ENCODE peak calls at places on chromosome 12, in seven cellular contexts. One of them, this sample, is unnamed.

GRCh38 chr12:57143454-57143853 is 4.0 kb downstream of the LRP1-AS start:
- DNase-seq in HepG2: no peak
- DNase-seq in AG10803: no peak
- DNase-seq in NCI-H1092: no peak
- DNase-seq in foreskin fibroblast: no peak
- DNase-seq in heart left ventricle: no peak
- DNase-seq in A549: no peak
- DNase-seq in this sample: no peak

GRCh38 chr12:52208424-52209165 is 16.8 kb upstream of the KRT80 start:
- DNase-seq in NCI-H1092: no peak
- DNase-seq in AG10803: no peak
- DNase-seq in HepG2: no peak
- DNase-seq in A549: no peak
- DNase-seq in heart left ventricle: no peak
- DNase-seq in foreskin fibroblast: no peak
- DNase-seq in this sample: peak

GRCh38 chr12:64609543-64610091 is 678 bp upstream of the RASSF3 start:
- DNase-seq in AG10803: no peak
- DNase-seq in A549: peak
- DNase-seq in HepG2: no peak
- DNase-seq in NCI-H1092: no peak
- DNase-seq in heart left ventricle: no peak
- DNase-seq in foreskin fibroblast: no peak
- DNase-seq in this sample: no peak

GRCh38 chr12:116881325-116881866 is at the start of gene HRK:
- DNase-seq in HepG2: no peak
- DNase-seq in heart left ventricle: peak
- DNase-seq in AG10803: no peak
- DNase-seq in foreskin fibroblast: no peak
- DNase-seq in NCI-H1092: peak
- DNase-seq in A549: no peak
- DNase-seq in this sample: no peak

GRCh38 chr12:3046441-3047200 is 30.6 kb upstream of the TSPAN9 start:
- DNase-seq in A549: no peak
- DNase-seq in heart left ventricle: peak
- DNase-seq in HepG2: no peak
- DNase-seq in foreskin fibroblast: no peak
- DNase-seq in NCI-H1092: no peak
- DNase-seq in AG10803: peak
- DNase-seq in this sample: peak

GRCh38 chr12:41510470-41510869 is 322.4 kb downstream of the PDZRN4 start:
- DNase-seq in NCI-H1092: no peak
- DNase-seq in A549: no peak
- DNase-seq in foreskin fibroblast: no peak
- DNase-seq in AG10803: no peak
- DNase-seq in HepG2: no peak
- DNase-seq in heart left ventricle: no peak
- DNase-seq in this sample: no peak

GRCh38 chr12:1534708-1535107 is 59.7 kb downstream of the FBXL14 start:
- DNase-seq in foreskin fibroblast: no peak
- DNase-seq in A549: no peak
- DNase-seq in AG10803: no peak
- DNase-seq in NCI-H1092: no peak
- DNase-seq in heart left ventricle: no peak
- DNase-seq in HepG2: no peak
- DNase-seq in this sample: no peak

GRCh38 chr12:60594035-60594711 is 998.3 kb downstream of the SLC16A7 start:
- DNase-seq in foreskin fibroblast: no peak
- DNase-seq in NCI-H1092: no peak
- DNase-seq in A549: no peak
- DNase-seq in heart left ventricle: no peak
- DNase-seq in HepG2: no peak
- DNase-seq in AG10803: no peak
- DNase-seq in this sample: no peak

GRCh38 chr12:122830517-122831214 is 4.6 kb upstream of the HIP1R start:
- DNase-seq in NCI-H1092: no peak
- DNase-seq in AG10803: peak
- DNase-seq in foreskin fibroblast: peak
- DNase-seq in HepG2: no peak
- DNase-seq in A549: peak
- DNase-seq in heart left ventricle: no peak
- DNase-seq in this sample: no peak

GRCh38 chr12:123094349-123095073 is 56.4 kb downstream of the PITPNM2 start:
- DNase-seq in A549: peak
- DNase-seq in foreskin fibroblast: peak
- DNase-seq in NCI-H1092: no peak
- DNase-seq in HepG2: peak
- DNase-seq in heart left ventricle: no peak
- DNase-seq in AG10803: peak
- DNase-seq in this sample: peak

GRCh38 chr12:98645572-98646067 is 530 bp downstream of the APAF1 start:
- DNase-seq in foreskin fibroblast: no peak
- DNase-seq in heart left ventricle: peak
- DNase-seq in A549: peak
- DNase-seq in AG10803: no peak
- DNase-seq in HepG2: no peak
- DNase-seq in NCI-H1092: no peak
- DNase-seq in this sample: no peak

GRCh38 chr12:79138872-79139271 is 274.3 kb downstream of the SYT1 start:
- DNase-seq in foreskin fibroblast: no peak
- DNase-seq in heart left ventricle: no peak
- DNase-seq in A549: no peak
- DNase-seq in HepG2: no peak
- DNase-seq in AG10803: no peak
- DNase-seq in NCI-H1092: no peak
- DNase-seq in this sample: no peak

GRCh38 chr12:75315518-75315917 is 14.6 kb downstream of the CAPS2 start:
- DNase-seq in heart left ventricle: no peak
- DNase-seq in NCI-H1092: no peak
- DNase-seq in A549: peak
- DNase-seq in foreskin fibroblast: peak
- DNase-seq in HepG2: no peak
- DNase-seq in AG10803: peak
- DNase-seq in this sample: no peak

GRCh38 chr12:31033146-31033545 is 40.5 kb upstream of the DDX11 start:
- DNase-seq in NCI-H1092: no peak
- DNase-seq in heart left ventricle: no peak
- DNase-seq in foreskin fibroblast: no peak
- DNase-seq in AG10803: no peak
- DNase-seq in HepG2: no peak
- DNase-seq in A549: no peak
- DNase-seq in this sample: no peak

GRCh38 chr12:12086975-12087692 is 16.4 kb downstream of the BCL2L14 start:
- DNase-seq in A549: no peak
- DNase-seq in HepG2: no peak
- DNase-seq in AG10803: no peak
- DNase-seq in foreskin fibroblast: no peak
- DNase-seq in heart left ventricle: no peak
- DNase-seq in NCI-H1092: no peak
- DNase-seq in this sample: no peak

GRCh38 chr12:122894173-122895121 is 1.5 kb downstream of the VPS37B start:
- DNase-seq in AG10803: no peak
- DNase-seq in HepG2: no peak
- DNase-seq in heart left ventricle: no peak
- DNase-seq in NCI-H1092: no peak
- DNase-seq in foreskin fibroblast: no peak
- DNase-seq in A549: no peak
- DNase-seq in this sample: no peak

GRCh38 chr12:124352839-124353238 is 57.9 kb downstream of the RFLNA start:
- DNase-seq in A549: peak
- DNase-seq in HepG2: peak
- DNase-seq in AG10803: peak
- DNase-seq in heart left ventricle: peak
- DNase-seq in foreskin fibroblast: peak
- DNase-seq in NCI-H1092: no peak
- DNase-seq in this sample: peak

GRCh38 chr12:112305951-112306350 is 76.3 kb downstream of the HECTD4 start:
- DNase-seq in A549: no peak
- DNase-seq in heart left ventricle: no peak
- DNase-seq in foreskin fibroblast: no peak
- DNase-seq in NCI-H1092: no peak
- DNase-seq in HepG2: no peak
- DNase-seq in AG10803: no peak
- DNase-seq in this sample: no peak

GRCh38 chr12:78167510-78167909 is 336.8 kb downstream of the NAV3 start:
- DNase-seq in HepG2: no peak
- DNase-seq in AG10803: no peak
- DNase-seq in heart left ventricle: no peak
- DNase-seq in NCI-H1092: no peak
- DNase-seq in A549: no peak
- DNase-seq in foreskin fibroblast: no peak
- DNase-seq in this sample: no peak

GRCh38 chr12:27618836-27619235 is 77.4 kb upstream of the REP15 start:
- DNase-seq in AG10803: no peak
- DNase-seq in foreskin fibroblast: no peak
- DNase-seq in HepG2: no peak
- DNase-seq in heart left ventricle: no peak
- DNase-seq in NCI-H1092: no peak
- DNase-seq in A549: no peak
- DNase-seq in this sample: no peak

GRCh38 chr12:27906658-27907473 is 65.7 kb downstream of the PTHLH start:
- DNase-seq in heart left ventricle: no peak
- DNase-seq in NCI-H1092: no peak
- DNase-seq in A549: no peak
- DNase-seq in HepG2: no peak
- DNase-seq in foreskin fibroblast: peak
- DNase-seq in AG10803: peak
- DNase-seq in this sample: no peak

GRCh38 chr12:131829795-131830334 is 1.7 kb downstream of the MMP17 start:
- DNase-seq in NCI-H1092: no peak
- DNase-seq in HepG2: no peak
- DNase-seq in foreskin fibroblast: no peak
- DNase-seq in A549: no peak
- DNase-seq in AG10803: no peak
- DNase-seq in heart left ventricle: no peak
- DNase-seq in this sample: no peak

GRCh38 chr12:107884769-107885694 is 110.5 kb downstream of the ASCL4 start:
- DNase-seq in HepG2: peak
- DNase-seq in foreskin fibroblast: peak
- DNase-seq in A549: peak
- DNase-seq in AG10803: peak
- DNase-seq in NCI-H1092: peak
- DNase-seq in heart left ventricle: peak
- DNase-seq in this sample: peak

GRCh38 chr12:132430838-132431826 is 58.8 kb upstream of the FBRSL1 start:
- DNase-seq in HepG2: no peak
- DNase-seq in foreskin fibroblast: no peak
- DNase-seq in AG10803: no peak
- DNase-seq in A549: no peak
- DNase-seq in NCI-H1092: no peak
- DNase-seq in heart left ventricle: no peak
- DNase-seq in this sample: no peak

GRCh38 chr12:90013409-90013808 is 304.8 kb upstream of the ATP2B1 start:
- DNase-seq in foreskin fibroblast: no peak
- DNase-seq in NCI-H1092: no peak
- DNase-seq in A549: peak
- DNase-seq in heart left ventricle: no peak
- DNase-seq in AG10803: no peak
- DNase-seq in HepG2: no peak
- DNase-seq in this sample: no peak

GRCh38 chr12:46201284-46201789 is 67.5 kb downstream of the SLC38A1 start:
- DNase-seq in foreskin fibroblast: no peak
- DNase-seq in NCI-H1092: no peak
- DNase-seq in AG10803: no peak
- DNase-seq in heart left ventricle: no peak
- DNase-seq in HepG2: no peak
- DNase-seq in A549: no peak
- DNase-seq in this sample: no peak

GRCh38 chr12:31004666-31005065 is 69.0 kb upstream of the DDX11 start:
- DNase-seq in AG10803: no peak
- DNase-seq in HepG2: no peak
- DNase-seq in A549: no peak
- DNase-seq in heart left ventricle: no peak
- DNase-seq in foreskin fibroblast: no peak
- DNase-seq in NCI-H1092: no peak
- DNase-seq in this sample: no peak

GRCh38 chr12:122437656-122438121 is 15.2 kb upstream of the CLIP1 start:
- DNase-seq in foreskin fibroblast: peak
- DNase-seq in A549: no peak
- DNase-seq in heart left ventricle: peak
- DNase-seq in AG10803: peak
- DNase-seq in HepG2: no peak
- DNase-seq in NCI-H1092: no peak
- DNase-seq in this sample: peak

GRCh38 chr12:26150737-26151450 is 26.1 kb upstream of the BHLHE41 start:
- DNase-seq in heart left ventricle: peak
- DNase-seq in HepG2: no peak
- DNase-seq in foreskin fibroblast: peak
- DNase-seq in A549: no peak
- DNase-seq in NCI-H1092: no peak
- DNase-seq in AG10803: peak
- DNase-seq in this sample: no peak

GRCh38 chr12:65205886-65206285 is 36.5 kb downstream of the LEMD3 start:
- DNase-seq in heart left ventricle: no peak
- DNase-seq in AG10803: no peak
- DNase-seq in HepG2: no peak
- DNase-seq in A549: no peak
- DNase-seq in NCI-H1092: no peak
- DNase-seq in foreskin fibroblast: no peak
- DNase-seq in this sample: no peak

GRCh38 chr12:119932921-119933320 is 55.8 kb upstream of the CIT start:
- DNase-seq in foreskin fibroblast: no peak
- DNase-seq in A549: no peak
- DNase-seq in HepG2: no peak
- DNase-seq in heart left ventricle: no peak
- DNase-seq in NCI-H1092: no peak
- DNase-seq in AG10803: no peak
- DNase-seq in this sample: no peak

GRCh38 chr12:102912258-102912657 is 4.8 kb downstream of the PAH start:
- DNase-seq in heart left ventricle: no peak
- DNase-seq in NCI-H1092: no peak
- DNase-seq in HepG2: no peak
- DNase-seq in AG10803: no peak
- DNase-seq in foreskin fibroblast: no peak
- DNase-seq in A549: no peak
- DNase-seq in this sample: no peak

GRCh38 chr12:41552507-41553047 is 364.5 kb downstream of the PDZRN4 start:
- DNase-seq in HepG2: no peak
- DNase-seq in heart left ventricle: no peak
- DNase-seq in A549: no peak
- DNase-seq in NCI-H1092: no peak
- DNase-seq in AG10803: no peak
- DNase-seq in foreskin fibroblast: peak
- DNase-seq in this sample: no peak

GRCh38 chr12:105431537-105431936 is 101.0 kb downstream of the C12orf75 start:
- DNase-seq in NCI-H1092: no peak
- DNase-seq in A549: no peak
- DNase-seq in AG10803: no peak
- DNase-seq in foreskin fibroblast: no peak
- DNase-seq in heart left ventricle: no peak
- DNase-seq in HepG2: no peak
- DNase-seq in this sample: no peak

GRCh38 chr12:17239874-17240273 is 633.9 kb upstream of the LMO3 start:
- DNase-seq in NCI-H1092: no peak
- DNase-seq in heart left ventricle: no peak
- DNase-seq in foreskin fibroblast: no peak
- DNase-seq in AG10803: no peak
- DNase-seq in A549: no peak
- DNase-seq in HepG2: no peak
- DNase-seq in this sample: no peak

GRCh38 chr12:100936661-100937060 is 142.1 kb downstream of the ANO4 start:
- DNase-seq in AG10803: no peak
- DNase-seq in NCI-H1092: no peak
- DNase-seq in heart left ventricle: no peak
- DNase-seq in HepG2: no peak
- DNase-seq in foreskin fibroblast: no peak
- DNase-seq in A549: no peak
- DNase-seq in this sample: no peak

GRCh38 chr12:79016181-79016580 is 151.6 kb downstream of the SYT1 start:
- DNase-seq in heart left ventricle: no peak
- DNase-seq in foreskin fibroblast: no peak
- DNase-seq in AG10803: no peak
- DNase-seq in NCI-H1092: peak
- DNase-seq in A549: no peak
- DNase-seq in HepG2: no peak
- DNase-seq in this sample: no peak

GRCh38 chr12:18250313-18250916 is 10.9 kb upstream of the PIK3C2G start:
- DNase-seq in A549: peak
- DNase-seq in NCI-H1092: peak
- DNase-seq in foreskin fibroblast: peak
- DNase-seq in HepG2: peak
- DNase-seq in heart left ventricle: no peak
- DNase-seq in AG10803: peak
- DNase-seq in this sample: no peak

This sample was measured in left cardiac atrium.